ENCODE peak calls at places on chromosomes 11 and 22, in six cellular contexts. D is NCI-H2171 treated with DMSO at 0.1 percent for 48 hours; V is AG08395; T is EL; P is stimulated activated CD4-positive, alpha-beta T cell treated with anti-CD3 and anti-CD28 coated beads, Interleukin-4, amount 100 ng/mL, for 24 hours; K is left colon. I is an unnamed sample.

GRCh38 chr11:118785362-118785761 is 5.6 kb downstream of the DDX6 start:
- DNase-seq in D (no peak), V (no peak), T (peak; percentile 65), P (peak; percentile 35), K (no peak), I (no peak)

GRCh38 chr22:38842512-38843200 is 1.2 kb downstream of the NPTXR start:
- DNase-seq in D (peak; percentile 34), V (no peak), T (no peak), P (no peak), K (no peak), I (no peak)

GRCh38 chr22:19197997-19198865 is 19.7 kb upstream of the SLC25A1 start:
- DNase-seq in D (no peak), V (no peak), T (no peak), P (no peak), K (no peak), I (no peak)

GRCh38 chr11:99260696-99261095 is 239.9 kb downstream of the CNTN5 start:
- DNase-seq in D (no peak), V (no peak), T (peak; percentile 11), P (no peak), K (no peak), I (no peak)

GRCh38 chr11:45098929-45099328 is 47.5 kb upstream of the PRDM11 start:
- DNase-seq in D (no peak), V (no peak), T (no peak), P (no peak), K (no peak), I (no peak)

GRCh38 chr11:120120805-120121335 is 17.0 kb downstream of the TRIM29 start:
- DNase-seq in D (peak; percentile 36), V (no peak), T (no peak), P (no peak), K (no peak), I (no peak)

GRCh38 chr22:30262917-30263741 is 3.5 kb downstream of the OSM start:
- DNase-seq in D (peak; percentile 64), V (peak; percentile 73), T (peak; percentile 68), P (peak; percentile 85), K (peak; percentile 85), I (peak; percentile 77)

GRCh38 chr11:73356979-73357739 is 19.0 kb upstream of the RELT start:
- DNase-seq in D (no peak), V (no peak), T (no peak), P (no peak), K (no peak), I (no peak)

GRCh38 chr22:39292561-39293074 is 26.8 kb downstream of the RPL3 start:
- DNase-seq in D (no peak), V (peak; percentile 92), T (peak; percentile 98), P (no peak), K (peak; percentile 77), I (peak; percentile 93)

GRCh38 chr11:35851342-35851741 is 92.5 kb upstream of the LDLRAD3 start:
- DNase-seq in D (no peak), V (no peak), T (no peak), P (no peak), K (no peak), I (no peak)

GRCh38 chr22:42033263-42034181 is 34.9 kb downstream of the WBP2NL start:
- DNase-seq in D (no peak), V (no peak), T (no peak), P (no peak), K (no peak), I (no peak)

GRCh38 chr11:84686726-84687125 is 940.4 kb downstream of the DLG2 start:
- DNase-seq in D (no peak), V (no peak), T (no peak), P (no peak), K (no peak), I (no peak)

GRCh38 chr11:2621919-2622318 is 77.9 kb downstream of the KCNQ1OT1 start:
- DNase-seq in D (no peak), V (no peak), T (no peak), P (no peak), K (no peak), I (no peak)

GRCh38 chr11:27485930-27486773 is 13.6 kb upstream of the LGR4 start:
- DNase-seq in D (peak; percentile 75), V (peak; percentile 50), T (peak; percentile 69), P (peak; percentile 54), K (no peak), I (peak; percentile 26)

GRCh38 chr11:34055218-34056000 is 3.9 kb downstream of the CAPRIN1 start:
- DNase-seq in D (no peak), V (no peak), T (no peak), P (no peak), K (no peak), I (no peak)